ENCODE peak calls at places on chromosomes 11 and 22, in eight cellular contexts. U, L, Y, S, J, T, A and H are unnamed samples.

GRCh38 chr22:29310863-29311339 is 4.5 kb downstream of the GAS2L1 start:
- DNase-seq in U (peak; percentile 75), L (peak; percentile 86), Y (no peak), S (peak; percentile 89), J (peak; percentile 83), T (peak; percentile 97), A (no peak), H (peak; percentile 82)

GRCh38 chr11:76702378-76703128 is 32.0 kb upstream of the LRRC32 start:
- DNase-seq in U (no peak), L (no peak), Y (no peak), S (no peak), J (no peak), T (no peak), A (no peak), H (no peak)

GRCh38 chr11:66868726-66869291 is 11.9 kb downstream of the LRFN4 start:
- DNase-seq in U (peak; percentile 71), L (peak; percentile 71), Y (peak; percentile 93), S (peak; percentile 87), J (peak; percentile 86), T (peak; percentile 76), A (peak; percentile 92), H (peak; percentile 94)

GRCh38 chr11:32173435-32173834 is 82.6 kb downstream of the RCN1 start:
- DNase-seq in U (peak; percentile 34), L (peak; percentile 48), Y (peak; percentile 27), S (peak; percentile 72), J (peak; percentile 86), T (peak; percentile 80), A (no peak), H (peak; percentile 88)

GRCh38 chr22:50641696-50642607 is 14.0 kb upstream of the ARSA start:
- DNase-seq in U (no peak), L (no peak), Y (no peak), S (no peak), J (peak; percentile 82), T (peak; percentile 71), A (peak; percentile 37), H (peak; percentile 92)

GRCh38 chr11:129346916-129347315 is 28.7 kb upstream of the BARX2 start:
- DNase-seq in U (no peak), L (no peak), Y (no peak), S (peak; percentile 29), J (no peak), T (no peak), A (no peak), H (no peak)

GRCh38 chr11:57131080-57131790 is 50.5 kb upstream of the LRRC55 start:
- DNase-seq in U (no peak), L (peak; percentile 25), Y (no peak), S (peak; percentile 65), J (peak; percentile 82), T (peak; percentile 62), A (no peak), H (peak; percentile 82)

GRCh38 chr11:85809191-85809590 is 1.8 kb downstream of the SYTL2 start:
- DNase-seq in U (no peak), L (no peak), Y (no peak), S (no peak), J (no peak), T (no peak), A (peak; percentile 68), H (no peak)

GRCh38 chr11:65559535-65559934 is 1.4 kb upstream of the LTBP3 start:
- DNase-seq in U (no peak), L (no peak), Y (no peak), S (no peak), J (no peak), T (no peak), A (no peak), H (no peak)

GRCh38 chr22:46737976-46738641 is at the start of gene CERK:
- DNase-seq in U (no peak), L (peak; percentile 95), Y (peak; percentile 75), S (peak; percentile 35), J (peak; percentile 79), T (peak; percentile 87), A (peak; percentile 58), H (peak; percentile 61)

GRCh38 chr11:64156235-64157011 is 9.5 kb downstream of the MACROD1 start:
- DNase-seq in U (no peak), L (no peak), Y (no peak), S (no peak), J (no peak), T (no peak), A (no peak), H (no peak)

GRCh38 chr11:46675288-46675851 is 25.0 kb downstream of the ARHGAP1 start:
- DNase-seq in U (no peak), L (no peak), Y (no peak), S (peak; percentile 72), J (no peak), T (peak; percentile 59), A (no peak), H (no peak)

GRCh38 chr11:70463478-70464255 is 65.3 kb downstream of the CTTN start:
- DNase-seq in U (no peak), L (no peak), Y (no peak), S (no peak), J (no peak), T (no peak), A (peak; percentile 16), H (peak; percentile 69)

GRCh38 chr11:108338750-108339149 is 115.9 kb downstream of the ATM start:
- DNase-seq in U (no peak), L (no peak), Y (no peak), S (peak; percentile 96), J (no peak), T (no peak), A (no peak), H (no peak)
- H3K4me2 ChIP-seq in U (no peak overlapping the region), L (no peak overlapping the region), Y (no peak overlapping the region), S (peak overlapping the region; percentile 20), J (no peak overlapping the region), T (no peak overlapping the region), A (no peak overlapping the region), H (no peak overlapping the region)

GRCh38 chr11:73612601-73613137 is 14.8 kb upstream of the FAM168A start:
- DNase-seq in U (no peak), L (no peak), Y (no peak), S (no peak), J (no peak), T (no peak), A (no peak), H (no peak)
- TF ChIP-seq EZH2phosphoT487 in U (no peak), L (no peak), Y (no peak), S (no peak), J (no peak), T (no peak), A (no peak), H (no peak)

GRCh38 chr11:48018561-48019229 is 38.3 kb downstream of the PTPRJ start:
- DNase-seq in U (no peak), L (no peak), Y (no peak), S (no peak), J (peak; percentile 85), T (peak; percentile 63), A (peak; percentile 73), H (peak; percentile 70)

GRCh38 chr11:48019230-48019584 is 38.8 kb downstream of the PTPRJ start:
- DNase-seq in U (no peak), L (peak; percentile 25), Y (no peak), S (no peak), J (peak; percentile 70), T (peak; percentile 80), A (peak; percentile 70), H (peak; percentile 63)

GRCh38 chr11:48019597-48019996 is 39.2 kb downstream of the PTPRJ start:
- DNase-seq in U (no peak), L (no peak), Y (no peak), S (no peak), J (no peak), T (no peak), A (no peak), H (no peak)

GRCh38 chr11:48022445-48022844 is 42.1 kb downstream of the PTPRJ start:
- DNase-seq in U (no peak), L (no peak), Y (no peak), S (no peak), J (no peak), T (no peak), A (peak; percentile 88), H (no peak)

GRCh38 chr11:48020092-48020755 is 39.9 kb downstream of the PTPRJ start:
- DNase-seq in U (no peak), L (no peak), Y (no peak), S (no peak), J (no peak), T (no peak), A (peak; percentile 92), H (no peak)
- TF ChIP-seq CTCF in U (no peak), L (no peak), Y (no peak), S (no peak), J (no peak), T (no peak), A (peak; percentile 69), H (no peak)

GRCh38 chr11:296976-297665 is 2.2 kb downstream of the IFITM5 start:
- DNase-seq in U (no peak), L (no peak), Y (no peak), S (no peak), J (no peak), T (no peak), A (no peak), H (no peak)

GRCh38 chr11:299081-299891 is at the start of gene IFITM5:
- DNase-seq in U (no peak), L (no peak), Y (no peak), S (no peak), J (no peak), T (no peak), A (no peak), H (no peak)

GRCh38 chr11:298406-299065 is 790 bp downstream of the IFITM5 start:
- DNase-seq in U (no peak), L (no peak), Y (no peak), S (no peak), J (no peak), T (no peak), A (no peak), H (no peak)

GRCh38 chr11:296206-296975 is 2.9 kb downstream of the IFITM5 start:
- DNase-seq in U (no peak), L (no peak), Y (no peak), S (no peak), J (no peak), T (no peak), A (no peak), H (no peak)

DNA sequence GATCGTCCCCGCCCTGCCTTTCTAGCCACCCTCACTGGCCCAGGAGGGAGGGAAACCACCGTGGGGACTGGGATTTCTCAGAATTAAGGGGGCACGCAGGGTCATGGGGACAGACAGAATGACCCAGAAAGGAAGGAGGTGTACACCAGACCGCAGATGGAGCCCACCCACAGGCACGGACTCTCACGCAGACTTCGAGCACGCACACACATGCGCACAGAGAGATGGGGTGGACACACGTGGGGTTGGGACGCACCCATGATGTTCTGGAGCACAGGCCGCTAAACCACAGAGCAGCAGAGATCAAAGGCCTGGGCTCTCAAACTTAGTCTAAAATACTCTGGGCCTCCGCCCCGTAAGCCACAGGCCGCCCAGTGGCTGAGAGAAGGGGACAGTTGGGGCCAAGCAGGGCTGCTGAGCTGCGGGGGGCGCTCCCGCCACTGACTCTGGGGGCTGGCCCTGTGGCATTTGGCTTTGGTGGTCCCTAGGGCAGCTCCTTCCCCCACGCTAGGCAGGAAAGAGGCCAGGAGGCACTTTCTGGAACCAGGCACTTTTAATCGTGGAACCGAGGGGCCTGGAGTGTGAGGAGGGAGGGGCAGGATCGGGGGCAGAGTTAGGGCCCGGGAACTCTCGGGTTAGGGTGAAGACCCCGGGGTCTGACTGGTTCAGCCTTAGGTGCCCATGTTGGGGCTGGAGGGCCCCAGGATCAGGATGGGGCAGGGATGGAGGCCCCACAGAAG is 1.5 kb downstream of the IFITM5 start:
- DNase-seq in U (no peak), L (no peak), Y (no peak), S (no peak), J (peak; percentile 24), T (no peak), A (no peak), H (no peak)
- H3K4me2 ChIP-seq in U (no peak overlapping the region), L (no peak overlapping the region), Y (no peak overlapping the region), S (no peak overlapping the region), J (no peak overlapping the region), T (no peak overlapping the region), A (no peak overlapping the region), H (no peak overlapping the region)

GRCh38 chr22:20128619-20128901 is 3.0 kb upstream of the ZDHHC8 start:
- DNase-seq in U (no peak), L (no peak), Y (no peak), S (no peak), J (no peak), T (no peak), A (no peak), H (no peak)
- TF ChIP-seq EZH2phosphoT487 in U (no peak), L (no peak), Y (no peak), S (no peak), J (no peak), T (no peak), A (no peak), H (no peak)